ENCODE peak calls at places on chromosomes 16 and 17, in eight cellular contexts. I, K, N, Q, M, E, D and Y are unnamed samples. For H3K9me3 and H3K4me1, the result is how much of the 10 kb centered on the place peaks cover.

GRCh38 chr17:66555605-66556004 is 253.2 kb downstream of the PRKCA start:
- DNase-seq in I (no peak), K (no peak), N (no peak), Q (no peak), M (no peak), E (no peak), D (no peak), Y (no peak)

GRCh38 chr16:66717112-66717675 is 20.7 kb upstream of the CMTM4 start:
- DNase-seq in I (no peak), K (peak), N (no peak), Q (peak), M (no peak), E (peak), D (no peak), Y (peak)

GRCh38 chr17:4156750-4157381 is 13.9 kb downstream of the CYB5D2 start:
- DNase-seq in I (no peak), K (no peak), N (no peak), Q (no peak), M (no peak), E (no peak), D (no peak), Y (no peak)

GRCh38 chr17:76556759-76557367 is 17.0 kb downstream of the PRCD start:
- DNase-seq in I (no peak), K (no peak), N (no peak), Q (no peak), M (no peak), E (peak), D (peak), Y (peak)

GRCh38 chr17:18921912-18922451 is 30.0 kb upstream of the SLC5A10 start:
- DNase-seq in I (no peak), K (no peak), N (no peak), Q (peak), M (no peak), E (peak), D (no peak), Y (peak)

GRCh38 chr17:40086150-40087044 is 14.0 kb downstream of the NR1D1 start:
- DNase-seq in I (peak), K (no peak), N (no peak), Q (no peak), M (no peak), E (peak), D (no peak), Y (no peak)

GRCh38 chr16:8944113-8944765 is 19.5 kb downstream of the USP7 start:
- DNase-seq in I (no peak), K (no peak), N (no peak), Q (no peak), M (no peak), E (no peak), D (no peak), Y (no peak)

GRCh38 chr17:4711671-4712111 is 1.3 kb downstream of the ARRB2 start:
- DNase-seq in I (peak), K (no peak), N (no peak), Q (peak), M (no peak), E (no peak), D (peak), Y (peak)

GRCh38 chr17:57486416-57486815 is 230.1 kb downstream of the MSI2 start:
- DNase-seq in I (no peak), K (no peak), N (no peak), Q (no peak), M (no peak), E (no peak), D (no peak), Y (no peak)

GRCh38 chr17:57485916-57486315 is 229.6 kb downstream of the MSI2 start:
- DNase-seq in I (no peak), K (no peak), N (no peak), Q (no peak), M (no peak), E (no peak), D (no peak), Y (no peak)

GRCh38 chr17:57486978-57487377 is 230.7 kb downstream of the MSI2 start:
- DNase-seq in I (no peak), K (no peak), N (no peak), Q (no peak), M (no peak), E (no peak), D (no peak), Y (no peak)

GRCh38 chr17:57488856-57489255 is 232.5 kb downstream of the MSI2 start:
- DNase-seq in I (no peak), K (peak), N (no peak), Q (no peak), M (no peak), E (no peak), D (no peak), Y (no peak)

GRCh38 chr17:57487552-57487951 is 231.2 kb downstream of the MSI2 start:
- DNase-seq in I (no peak), K (no peak), N (no peak), Q (no peak), M (no peak), E (no peak), D (no peak), Y (no peak)
- H3K9me3 ChIP-seq in I (under half), K (under half), N (under half), Q (under half), M (under half), E (under half), D (under half), Y (under half)

GRCh38 chr16:27398894-27399853 is 2.8 kb upstream of the IL21R start:
- DNase-seq in I (no peak), K (no peak), N (no peak), Q (no peak), M (no peak), E (no peak), D (no peak), Y (no peak)
- H3K4me3 ChIP-seq in I (no peak), K (no peak), N (no peak), Q (no peak), M (no peak), E (no peak), D (no peak), Y (no peak)

DNA sequence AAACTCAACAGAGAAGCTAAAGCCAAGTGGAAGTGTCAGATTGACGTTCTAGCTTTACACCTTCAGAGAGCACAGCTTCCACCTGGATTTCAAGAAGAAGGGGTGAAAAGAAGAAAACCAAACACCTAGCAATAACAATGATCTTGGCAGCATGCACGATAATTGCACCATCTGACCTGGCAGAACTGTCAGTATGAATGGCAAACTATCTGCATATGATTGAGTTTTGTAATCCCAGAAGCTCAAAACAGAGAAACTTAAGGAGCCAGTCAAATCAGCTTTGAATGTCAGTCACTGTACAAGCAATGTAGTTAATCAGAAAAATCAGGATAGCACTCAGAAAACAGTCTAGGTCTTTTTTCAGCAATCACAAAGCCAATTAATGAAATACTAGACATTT is 427.1 kb downstream of the ZFHX3 start:
- DNase-seq in I (no peak), K (no peak), N (no peak), Q (no peak), M (no peak), E (no peak), D (no peak), Y (no peak)
- H3K4me1 ChIP-seq in I (under half), K (under half), N (under half), Q (under half), M (under half), E (under half), D (under half), Y (under half)

DNA sequence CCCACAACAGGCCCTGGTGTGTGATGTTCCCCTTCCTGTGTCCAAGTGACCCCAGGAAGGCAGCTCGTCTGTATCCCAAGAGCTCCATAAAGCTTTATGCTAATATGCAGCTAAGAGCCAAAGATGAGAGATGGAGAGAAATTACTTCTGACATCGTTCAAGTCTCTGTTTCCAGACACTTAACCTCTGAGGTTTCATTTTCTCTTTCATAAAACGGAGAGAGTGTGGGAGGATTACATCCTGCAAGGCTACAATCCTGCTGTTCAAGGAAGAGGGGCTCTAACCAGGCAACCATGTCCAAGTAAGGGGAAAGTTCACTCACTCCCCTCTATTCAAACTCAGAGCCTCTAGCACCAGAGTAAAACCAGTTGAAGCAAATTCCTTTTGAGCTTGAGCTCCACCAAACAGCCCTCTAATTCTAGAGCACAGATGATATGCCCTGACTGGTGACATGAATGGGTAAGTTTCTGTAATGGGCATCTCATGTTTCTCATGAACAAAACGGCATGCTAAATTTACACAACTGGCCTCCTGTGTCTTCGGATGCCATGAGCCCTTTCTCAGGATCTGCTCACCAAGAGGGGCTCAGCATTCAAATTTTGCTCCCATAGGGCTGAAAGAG is 397.4 kb downstream of the NPIPA8 start:
- DNase-seq in I (no peak), K (no peak), N (no peak), Q (no peak), M (no peak), E (no peak), D (no peak), Y (no peak)
- H3K9me3 ChIP-seq in I (under half), K (under half), N (under half), Q (under half), M (under half), E (under half), D (under half), Y (under half)

GRCh38 chr17:27984816-27985215 is 57.7 kb upstream of the NLK start:
- DNase-seq in I (no peak), K (peak), N (no peak), Q (no peak), M (no peak), E (no peak), D (no peak), Y (no peak)
- H3K4me3 ChIP-seq in I (no peak), K (peak), N (no peak), Q (no peak), M (no peak), E (no peak), D (no peak), Y (no peak)

GRCh38 chr17:45309400-45309799 is 7.4 kb downstream of the MAP3K14 start:
- DNase-seq in I (no peak), K (no peak), N (no peak), Q (no peak), M (no peak), E (no peak), D (no peak), Y (peak)

GRCh38 chr17:45311406-45311761 is 5.4 kb downstream of the MAP3K14 start:
- DNase-seq in I (no peak), K (no peak), N (no peak), Q (no peak), M (no peak), E (no peak), D (no peak), Y (no peak)

GRCh38 chr17:45308840-45309239 is 8.0 kb downstream of the MAP3K14 start:
- DNase-seq in I (no peak), K (no peak), N (no peak), Q (no peak), M (no peak), E (no peak), D (no peak), Y (no peak)

GRCh38 chr17:45311762-45312476 is 4.9 kb downstream of the MAP3K14 start:
- DNase-seq in I (no peak), K (peak), N (no peak), Q (peak), M (no peak), E (peak), D (peak), Y (peak)

DNA sequence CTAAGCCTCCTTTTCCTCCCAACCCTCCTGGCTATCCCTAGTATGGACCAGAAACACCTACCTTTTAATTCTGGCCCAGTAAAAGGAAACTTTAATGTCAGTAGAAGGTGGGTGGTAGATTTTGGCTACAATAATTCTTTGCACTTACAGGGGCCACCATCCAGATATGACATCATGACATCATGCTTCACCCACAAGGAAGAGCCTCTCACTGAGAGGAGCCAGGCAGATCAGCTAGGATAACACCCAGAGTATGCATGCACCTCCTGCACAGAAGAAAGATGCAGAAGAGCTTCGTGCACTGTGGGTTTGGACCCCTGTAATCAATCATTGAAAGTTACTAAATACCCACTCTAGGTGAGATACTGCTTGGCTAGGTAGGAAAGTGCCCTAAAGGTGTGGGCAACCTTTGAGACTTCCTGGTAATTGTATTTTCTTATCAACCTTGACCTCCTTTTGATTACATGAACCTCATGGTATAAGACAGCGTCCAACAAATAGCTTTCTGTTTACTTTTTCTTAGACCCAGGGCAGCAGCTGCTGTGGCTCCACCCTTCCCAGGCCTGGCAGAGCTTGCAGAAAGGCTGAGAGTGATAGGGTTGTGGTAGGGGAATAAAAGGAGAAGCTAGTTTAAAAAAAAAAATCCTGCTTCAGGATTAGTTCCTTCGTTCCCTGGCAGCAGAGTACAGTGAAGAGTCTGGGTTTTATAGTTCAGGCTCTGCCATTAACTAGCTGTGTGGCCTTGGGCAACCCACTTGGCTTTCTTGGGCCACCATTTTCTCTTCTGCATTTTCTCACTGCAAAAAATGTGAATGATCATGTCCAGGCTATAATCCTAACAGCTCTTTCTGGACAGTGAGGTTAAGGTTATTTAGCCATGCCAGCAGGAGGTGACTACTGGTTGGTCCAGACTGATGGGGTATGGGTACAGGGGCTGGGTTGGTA is 6.2 kb downstream of the MAP3K14 start:
- DNase-seq in I (no peak), K (peak), N (no peak), Q (peak), M (no peak), E (no peak), D (no peak), Y (peak)
- H3K4me1 ChIP-seq in I (under half), K (half or more), N (under half), Q (half or more), M (half or more), E (under half), D (under half), Y (half or more)

DNA sequence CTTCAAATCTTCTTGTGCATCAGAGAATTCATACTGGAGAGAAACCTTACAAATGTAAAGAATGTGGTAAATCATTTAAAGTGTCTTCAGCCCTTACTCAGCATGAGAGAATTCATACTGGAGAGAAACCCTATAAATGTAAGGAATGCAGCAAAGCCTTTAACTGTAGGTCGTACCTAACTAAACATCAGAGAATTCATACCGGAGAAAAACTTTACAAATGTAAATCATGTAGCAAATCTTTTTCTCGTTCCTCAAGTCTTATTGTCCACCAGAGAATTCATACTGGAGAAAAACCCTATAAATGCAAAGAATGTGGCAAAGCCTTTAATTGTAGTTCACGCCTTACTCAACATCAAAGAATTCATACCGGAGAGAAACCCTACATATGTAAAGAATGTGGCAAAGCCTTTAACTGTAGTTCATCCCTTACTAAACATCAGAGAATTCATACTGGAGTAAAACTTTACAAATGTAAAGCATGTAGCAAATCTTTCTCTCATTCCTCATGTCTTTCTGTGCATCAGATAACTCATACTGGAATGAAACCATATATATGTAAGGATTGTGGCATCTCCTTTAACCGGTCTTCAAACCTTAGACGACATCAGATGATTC is 118.5 kb upstream of the ZNF267 start:
- DNase-seq in I (no peak), K (no peak), N (no peak), Q (no peak), M (no peak), E (no peak), D (no peak), Y (no peak)
- H3K9me3 ChIP-seq in I (under half), K (half or more), N (half or more), Q (under half), M (half or more), E (half or more), D (half or more), Y (under half)

GRCh38 chr16:77383606-77384187 is 51.1 kb downstream of the ADAMTS18 start:
- DNase-seq in I (no peak), K (no peak), N (no peak), Q (no peak), M (no peak), E (no peak), D (no peak), Y (no peak)

GRCh38 chr16:77385481-77385880 is 49.4 kb downstream of the ADAMTS18 start:
- DNase-seq in I (no peak), K (no peak), N (no peak), Q (no peak), M (no peak), E (no peak), D (no peak), Y (no peak)

GRCh38 chr16:77387810-77388209 is 47.0 kb downstream of the ADAMTS18 start:
- DNase-seq in I (no peak), K (no peak), N (no peak), Q (no peak), M (no peak), E (peak), D (no peak), Y (no peak)

DNA sequence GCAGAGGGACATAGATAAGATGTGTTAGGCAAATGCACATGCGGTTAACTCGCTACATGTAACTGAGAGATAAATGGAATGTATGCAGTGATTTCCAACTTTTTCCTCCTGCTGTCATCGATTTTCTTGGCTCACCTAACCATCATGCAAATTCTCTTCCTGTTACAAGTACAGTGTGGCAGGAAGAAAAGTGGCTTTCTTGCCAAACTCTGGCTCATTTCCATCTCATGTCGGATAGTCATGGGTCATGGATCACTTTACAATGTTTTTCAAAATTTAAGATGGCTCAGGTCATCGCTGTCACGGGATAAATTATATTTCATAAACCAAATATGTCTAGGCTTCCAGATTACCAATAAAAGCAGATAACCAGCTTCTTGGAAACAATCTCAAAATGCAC is 47.8 kb downstream of the ADAMTS18 start:
- DNase-seq in I (no peak), K (no peak), N (no peak), Q (no peak), M (no peak), E (no peak), D (no peak), Y (no peak)
- H3K4me3 ChIP-seq in I (no peak), K (no peak), N (no peak), Q (no peak), M (no peak), E (no peak), D (no peak), Y (no peak)

GRCh38 chr17:694239-694638 is 20.4 kb downstream of the VPS53 start:
- DNase-seq in I (no peak), K (no peak), N (no peak), Q (no peak), M (no peak), E (peak), D (no peak), Y (no peak)
- H3K4me1 ChIP-seq in I (under half), K (under half), N (under half), Q (under half), M (under half), E (under half), D (under half), Y (under half)